ENCODE peak calls at places on chromosomes 2 and 18, in seven cellular contexts. V is IMR-90, H is neuronal stem cell, F is mesenchymal stem cell, E is mesendoderm, M is trophoblast cell, X is H9. R is an unnamed sample.

GRCh38 chr2:44802409-44803099 is 138.9 kb upstream of the SIX3 start:
- DNase-seq in X (peak; percentile 94), V (no peak), M (no peak), H (peak; percentile 93), E (peak; percentile 97), F (no peak), R (peak; percentile 88)

GRCh38 chr2:48906640-48907039 is 151.1 kb upstream of the LHCGR start:
- DNase-seq in X (no peak), M (no peak), H (no peak), E (no peak), V (no peak), F (no peak), R (no peak)

GRCh38 chr2:159155315-159155714 is 131.2 kb downstream of the WDSUB1 start:
- DNase-seq in M (peak; percentile 83), V (no peak), F (no peak), H (no peak), X (peak; percentile 58), E (peak; percentile 53), R (peak; percentile 31)

GRCh38 chr2:161170377-161170776 is 10.1 kb downstream of the TANK start:
- DNase-seq in H (no peak), E (no peak), X (no peak), F (no peak), M (no peak), V (peak; percentile 12), R (no peak)

GRCh38 chr2:174158003-174158402 is 90.3 kb downstream of the OLA1 start:
- DNase-seq in F (peak; percentile 38), E (peak; percentile 86), V (no peak), H (peak; percentile 20), X (peak; percentile 65), M (peak; percentile 47), R (no peak)

GRCh38 chr2:232699110-232699509 is 2.0 kb downstream of the GIGYF2 start:
- DNase-seq in X (no peak), V (no peak), H (no peak), F (peak; percentile 8), M (no peak), E (peak; percentile 46), R (no peak)

GRCh38 chr2:121309801-121310200 is 24.8 kb upstream of the TFCP2L1 start:
- DNase-seq in H (no peak), E (peak; percentile 81), V (no peak), X (no peak), M (no peak), F (no peak), R (no peak)

GRCh38 chr2:137117385-137117784 is 352.0 kb downstream of the THSD7B start:
- DNase-seq in M (no peak), F (no peak), E (no peak), H (no peak), V (no peak), X (no peak), R (no peak)

GRCh38 chr2:119267604-119268003 is 44.0 kb downstream of the STEAP3 start:
- DNase-seq in F (no peak), X (peak; percentile 18), V (no peak), H (no peak), M (no peak), E (peak; percentile 46), R (no peak)

GRCh38 chr2:43519711-43520221 is 76.1 kb downstream of the THADA start:
- DNase-seq in X (no peak), V (peak; percentile 97), F (peak; percentile 85), H (no peak), M (no peak), E (no peak), R (no peak)

GRCh38 chr18:49166327-49166726 is 215.6 kb upstream of the SMAD7 start:
- DNase-seq in V (no peak), F (no peak), H (no peak), M (no peak), X (no peak), E (no peak), R (no peak)

GRCh38 chr18:3821524-3821923 is 371.6 kb downstream of the TGIF1 start:
- DNase-seq in E (no peak), M (no peak), F (no peak), X (no peak), V (no peak), H (no peak), R (no peak)

GRCh38 chr2:202423139-202423538 is 47.0 kb downstream of the BMPR2 start:
- DNase-seq in F (no peak), X (no peak), M (no peak), H (no peak), E (no peak), V (no peak), R (no peak)

GRCh38 chr2:8225257-8225656 is 456.6 kb upstream of the ID2 start:
- DNase-seq in X (no peak), F (no peak), H (no peak), M (no peak), V (no peak), E (no peak), R (no peak)

GRCh38 chr18:25434771-25435461 is 83.0 kb upstream of the ZNF521 start:
- DNase-seq in F (no peak), H (no peak), E (no peak), M (no peak), X (no peak), V (no peak), R (no peak)

GRCh38 chr2:106342801-106343200 is 125.4 kb downstream of the RGPD3 start:
- DNase-seq in F (no peak), H (no peak), M (no peak), E (no peak), V (no peak), X (no peak), R (no peak)

GRCh38 chr18:77464917-77465316 is 215.3 kb downstream of the GALR1 start:
- DNase-seq in H (no peak), X (no peak), V (no peak), M (no peak), E (no peak), F (no peak), R (no peak)

GRCh38 chr2:2600466-2600865 is 269.4 kb upstream of the MYT1L start:
- DNase-seq in H (no peak), F (no peak), V (no peak), M (no peak), E (no peak), X (no peak), R (no peak)
- H2AK5ac ChIP-seq in H (no peak overlapping the region), F (no peak overlapping the region), V (no peak overlapping the region), M (no peak overlapping the region), E (no peak overlapping the region), X (no peak overlapping the region), R (no peak overlapping the region)

DNA sequence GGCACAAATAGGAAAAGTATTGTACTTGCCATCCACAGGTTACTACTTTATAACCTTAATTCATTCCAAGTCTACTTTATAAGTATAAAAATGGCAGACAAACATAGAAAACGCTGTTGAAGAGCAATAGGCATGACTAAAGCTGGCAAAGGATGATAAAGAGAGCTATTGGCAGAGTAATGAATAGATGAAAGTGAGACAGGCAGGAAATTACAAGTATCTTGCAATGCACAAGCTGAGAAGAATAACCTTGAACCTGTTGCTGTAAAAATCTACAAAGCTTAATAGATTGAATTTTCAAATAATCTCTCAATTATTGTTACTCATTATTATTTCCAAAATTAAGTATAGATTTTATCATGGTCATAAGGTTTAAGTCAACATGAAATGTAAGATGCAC is 8.8 kb downstream of the PELI1 start:
- DNase-seq in H (no peak), V (no peak), M (no peak), E (no peak), F (no peak), X (no peak), R (no peak)
- H2AK5ac ChIP-seq in H (no peak overlapping the region), V (no peak overlapping the region), M (no peak overlapping the region), E (no peak overlapping the region), F (no peak overlapping the region), X (no peak overlapping the region), R (no peak overlapping the region)

GRCh38 chr2:217124050-217124449 is 264.2 kb upstream of the TNP1 start:
- DNase-seq in F (no peak), H (no peak), M (no peak), E (no peak), X (no peak), V (no peak), R (no peak)

GRCh38 chr2:217120429-217120828 is 260.6 kb upstream of the TNP1 start:
- DNase-seq in H (no peak), E (no peak), X (no peak), F (no peak), V (no peak), M (no peak), R (no peak)

GRCh38 chr2:217125004-217125403 is 265.1 kb upstream of the TNP1 start:
- DNase-seq in M (no peak), H (no peak), V (no peak), E (no peak), X (no peak), F (no peak), R (no peak)

GRCh38 chr2:217118559-217118958 is 258.7 kb upstream of the TNP1 start:
- DNase-seq in F (no peak), M (no peak), H (no peak), E (no peak), V (no peak), X (no peak), R (no peak)

DNA sequence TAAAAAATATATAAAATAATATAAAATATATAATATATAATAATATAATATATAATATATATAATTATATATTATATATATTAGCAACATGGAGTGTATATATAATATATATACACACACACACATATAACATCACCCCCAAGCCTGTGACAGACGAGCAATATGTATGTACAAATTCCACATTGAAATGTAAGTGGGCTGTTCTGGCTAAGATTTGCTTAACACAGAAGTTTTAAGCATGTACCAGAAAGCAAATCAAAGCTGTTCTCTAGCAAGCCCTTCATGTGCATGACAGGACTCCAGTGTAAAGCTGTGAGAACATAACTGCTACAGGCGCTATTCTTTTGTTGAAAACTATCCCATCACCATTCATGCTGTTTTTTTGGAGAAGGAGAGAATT is 261.7 kb upstream of the TNP1 start:
- DNase-seq in F (no peak), M (no peak), E (no peak), H (no peak), X (no peak), V (no peak), R (no peak)
- H2AK5ac ChIP-seq in F (no peak overlapping the region), M (no peak overlapping the region), E (no peak overlapping the region), H (no peak overlapping the region), X (no peak overlapping the region), V (no peak overlapping the region), R (no peak overlapping the region)

DNA sequence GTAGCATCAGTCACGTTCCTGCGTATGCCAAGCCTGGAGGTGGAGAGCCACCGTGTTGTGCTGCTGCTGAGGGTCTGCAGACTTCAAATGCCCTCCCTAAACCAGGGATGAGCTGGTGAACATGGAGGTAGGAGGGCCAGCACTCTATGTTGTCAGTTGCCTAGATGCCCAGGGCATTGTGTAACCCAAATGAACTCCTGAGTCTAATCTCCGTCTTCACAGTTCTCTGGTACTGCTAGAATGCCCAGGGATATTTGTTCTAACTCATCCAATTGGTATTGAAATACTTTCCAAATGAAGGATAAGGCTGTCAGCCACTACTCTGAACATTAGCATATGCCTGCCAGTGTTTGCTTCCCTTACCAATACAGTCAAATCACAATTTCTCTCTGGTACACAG is 492.6 kb downstream of the SLC4A3 start:
- DNase-seq in E (no peak), H (no peak), F (no peak), M (no peak), X (no peak), V (no peak), R (no peak)
- H2AK5ac ChIP-seq in E (no peak overlapping the region), H (no peak overlapping the region), F (no peak overlapping the region), M (peak overlapping the region; percentile 90), X (no peak overlapping the region), V (peak overlapping the region; percentile 24), R (no peak overlapping the region)

GRCh38 chr18:52312321-52312720 is 27.7 kb upstream of the DCC start:
- DNase-seq in V (no peak), X (no peak), M (no peak), H (no peak), E (no peak), F (no peak), R (no peak)
- H2AK5ac ChIP-seq in V (no peak overlapping the region), X (no peak overlapping the region), M (no peak overlapping the region), H (no peak overlapping the region), E (no peak overlapping the region), F (no peak overlapping the region), R (no peak overlapping the region)

R was measured in H1.